ENCODE peak calls at places on chromosomes 7 and 10, in six cellular contexts. One of them, this sample, is unnamed.

GRCh38 chr10:105857284-105858264 is 1216.5 kb downstream of the SORCS3 start:
- DNase-seq in stomach: no peak
- DNase-seq in psoas muscle: no peak
- DNase-seq in heart left ventricle: no peak
- DNase-seq in ovary: no peak
- DNase-seq in substantia nigra: no peak
- DNase-seq in this sample: no peak

GRCh38 chr10:111872591-111872990 is 311.0 kb downstream of the GPAM start:
- DNase-seq in stomach: no peak
- DNase-seq in psoas muscle: no peak
- DNase-seq in heart left ventricle: no peak
- DNase-seq in ovary: no peak
- DNase-seq in substantia nigra: no peak
- DNase-seq in this sample: no peak

GRCh38 chr10:14758451-14758850 is 16.2 kb downstream of the FAM107B start:
- DNase-seq in stomach: no peak
- DNase-seq in psoas muscle: no peak
- DNase-seq in heart left ventricle: no peak
- DNase-seq in ovary: no peak
- DNase-seq in substantia nigra: no peak
- DNase-seq in this sample: no peak

GRCh38 chr7:74012842-74013249 is 15.1 kb upstream of the ELN start:
- DNase-seq in stomach: no peak
- DNase-seq in psoas muscle: peak; percentile 40
- DNase-seq in heart left ventricle: no peak
- DNase-seq in ovary: no peak
- DNase-seq in substantia nigra: no peak
- DNase-seq in this sample: no peak

GRCh38 chr7:27071622-27072390 is 24.0 kb downstream of the HOXA1 start:
- DNase-seq in stomach: no peak
- DNase-seq in psoas muscle: no peak
- DNase-seq in heart left ventricle: no peak
- DNase-seq in ovary: no peak
- DNase-seq in substantia nigra: no peak
- DNase-seq in this sample: no peak

GRCh38 chr7:28732037-28732869 is 225.9 kb downstream of the TRIL start:
- DNase-seq in stomach: no peak
- DNase-seq in psoas muscle: no peak
- DNase-seq in heart left ventricle: no peak
- DNase-seq in ovary: peak; percentile 39
- DNase-seq in substantia nigra: no peak
- DNase-seq in this sample: no peak

GRCh38 chr10:106499448-106499847 is 665.1 kb downstream of the SORCS1 start:
- DNase-seq in stomach: no peak
- DNase-seq in psoas muscle: no peak
- DNase-seq in heart left ventricle: no peak
- DNase-seq in ovary: no peak
- DNase-seq in substantia nigra: no peak
- DNase-seq in this sample: no peak

GRCh38 chr10:50248057-50248456 is 3.3 kb downstream of the ASAH2 start:
- DNase-seq in stomach: no peak
- DNase-seq in psoas muscle: no peak
- DNase-seq in heart left ventricle: no peak
- DNase-seq in ovary: no peak
- DNase-seq in substantia nigra: no peak
- DNase-seq in this sample: no peak

GRCh38 chr10:88157981-88158465 is 294.6 kb downstream of the PTEN start:
- DNase-seq in stomach: no peak
- DNase-seq in psoas muscle: no peak
- DNase-seq in heart left ventricle: no peak
- DNase-seq in ovary: no peak
- DNase-seq in substantia nigra: no peak
- DNase-seq in this sample: peak; percentile 33

GRCh38 chr7:24573008-24573553 is at the start of gene PALS2:
- DNase-seq in stomach: peak; percentile 76
- DNase-seq in psoas muscle: peak; percentile 78
- DNase-seq in heart left ventricle: peak; percentile 65
- DNase-seq in ovary: peak; percentile 86
- DNase-seq in substantia nigra: peak; percentile 57
- DNase-seq in this sample: peak; percentile 63

DNA sequence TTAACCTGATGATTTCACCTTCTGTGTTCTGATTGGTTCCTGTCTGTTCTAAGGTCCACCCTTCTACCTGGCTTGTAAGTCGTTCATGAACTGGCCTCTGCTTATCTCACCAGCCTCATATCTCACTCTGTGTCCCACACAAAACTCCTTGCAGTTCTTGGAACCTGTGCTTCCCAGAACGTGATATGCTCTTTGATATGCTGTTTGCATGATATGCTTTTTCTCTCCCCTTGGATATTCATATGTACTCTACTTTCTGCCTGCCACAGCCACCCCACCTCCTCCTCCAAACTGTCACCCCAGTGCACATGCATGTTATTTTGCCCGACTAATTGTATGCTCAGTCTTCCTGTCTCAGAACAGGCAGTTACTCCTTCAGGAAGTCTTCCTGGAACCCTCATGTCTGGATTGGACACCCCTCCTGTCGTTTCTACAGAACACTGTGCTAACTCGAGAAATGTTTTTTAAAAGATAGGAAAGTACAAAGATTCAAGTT is 1.9 kb upstream of the ITPRIP start:
- DNase-seq in stomach: no peak
- DNase-seq in psoas muscle: no peak
- DNase-seq in heart left ventricle: no peak
- DNase-seq in ovary: no peak
- DNase-seq in substantia nigra: no peak
- DNase-seq in this sample: no peak
- H3K27ac ChIP-seq in stomach: peak overlapping the region; percentile 95
- H3K27ac ChIP-seq in psoas muscle: peak overlapping the region; percentile 97
- H3K27ac ChIP-seq in heart left ventricle: peak overlapping the region; percentile 100
- H3K27ac ChIP-seq in ovary: peak overlapping the region; percentile 97
- H3K27ac ChIP-seq in substantia nigra: no peak overlapping the region
- H3K27ac ChIP-seq in this sample: peak overlapping the region; percentile 97

GRCh38 chr10:93356516-93356915 is 125.6 kb downstream of the MYOF start:
- DNase-seq in stomach: no peak
- DNase-seq in psoas muscle: no peak
- DNase-seq in heart left ventricle: no peak
- DNase-seq in ovary: no peak
- DNase-seq in substantia nigra: no peak
- DNase-seq in this sample: no peak

GRCh38 chr10:93352638-93353383 is 129.3 kb downstream of the MYOF start:
- DNase-seq in stomach: no peak
- DNase-seq in psoas muscle: no peak
- DNase-seq in heart left ventricle: no peak
- DNase-seq in ovary: no peak
- DNase-seq in substantia nigra: no peak
- DNase-seq in this sample: no peak

GRCh38 chr10:93357680-93358079 is 124.5 kb downstream of the MYOF start:
- DNase-seq in stomach: no peak
- DNase-seq in psoas muscle: no peak
- DNase-seq in heart left ventricle: no peak
- DNase-seq in ovary: no peak
- DNase-seq in substantia nigra: no peak
- DNase-seq in this sample: no peak
- H3K27ac ChIP-seq in stomach: no peak overlapping the region
- H3K27ac ChIP-seq in psoas muscle: no peak overlapping the region
- H3K27ac ChIP-seq in heart left ventricle: no peak overlapping the region
- H3K27ac ChIP-seq in ovary: no peak overlapping the region
- H3K27ac ChIP-seq in substantia nigra: no peak overlapping the region
- H3K27ac ChIP-seq in this sample: no peak overlapping the region

GRCh38 chr7:19110778-19111175 is 6.7 kb downstream of the TWIST1 start:
- DNase-seq in stomach: no peak
- DNase-seq in psoas muscle: no peak
- DNase-seq in heart left ventricle: no peak
- DNase-seq in ovary: no peak
- DNase-seq in substantia nigra: no peak
- DNase-seq in this sample: no peak

GRCh38 chr7:19107392-19108147 is 9.9 kb downstream of the TWIST1 start:
- DNase-seq in stomach: no peak
- DNase-seq in psoas muscle: peak; percentile 13
- DNase-seq in heart left ventricle: no peak
- DNase-seq in ovary: no peak
- DNase-seq in substantia nigra: no peak
- DNase-seq in this sample: no peak

GRCh38 chr7:19110026-19110777 is 7.2 kb downstream of the TWIST1 start:
- DNase-seq in stomach: no peak
- DNase-seq in psoas muscle: no peak
- DNase-seq in heart left ventricle: no peak
- DNase-seq in ovary: no peak
- DNase-seq in substantia nigra: no peak
- DNase-seq in this sample: no peak

GRCh38 chr7:19107142-19107391 is 10.4 kb downstream of the TWIST1 start:
- DNase-seq in stomach: no peak
- DNase-seq in psoas muscle: no peak
- DNase-seq in heart left ventricle: no peak
- DNase-seq in ovary: no peak
- DNase-seq in substantia nigra: no peak
- DNase-seq in this sample: no peak

GRCh38 chr7:19108985-19109946 is 8.2 kb downstream of the TWIST1 start:
- DNase-seq in stomach: no peak
- DNase-seq in psoas muscle: no peak
- DNase-seq in heart left ventricle: no peak
- DNase-seq in ovary: no peak
- DNase-seq in substantia nigra: no peak
- DNase-seq in this sample: no peak
- H3K27ac ChIP-seq in stomach: no peak overlapping the region
- H3K27ac ChIP-seq in psoas muscle: no peak overlapping the region
- H3K27ac ChIP-seq in heart left ventricle: no peak overlapping the region
- H3K27ac ChIP-seq in ovary: no peak overlapping the region
- H3K27ac ChIP-seq in substantia nigra: no peak overlapping the region
- H3K27ac ChIP-seq in this sample: no peak overlapping the region

DNA sequence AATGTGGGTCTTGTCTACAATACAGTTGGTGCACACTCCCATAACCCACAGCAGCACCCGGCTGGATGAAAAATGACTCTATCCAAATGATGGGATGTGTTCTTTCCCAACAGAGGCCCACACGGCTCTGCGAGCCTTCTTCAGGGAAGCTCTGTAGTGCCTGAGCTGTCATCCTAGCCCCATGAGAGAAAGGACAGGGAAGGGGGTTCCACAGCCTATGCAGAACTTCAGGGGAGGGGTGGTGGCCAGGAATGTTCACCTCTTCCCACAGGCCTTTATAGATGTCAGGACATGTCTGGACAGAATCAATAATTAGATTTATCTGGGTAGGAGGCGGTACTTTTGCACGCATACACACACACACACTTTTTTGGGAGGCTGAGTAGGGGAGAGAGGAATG is 109.0 kb downstream of the JCAD start:
- DNase-seq in stomach: no peak
- DNase-seq in psoas muscle: no peak
- DNase-seq in heart left ventricle: no peak
- DNase-seq in ovary: no peak
- DNase-seq in substantia nigra: no peak
- DNase-seq in this sample: no peak
- H3K27ac ChIP-seq in stomach: peak overlapping the region; percentile 70
- H3K27ac ChIP-seq in psoas muscle: no peak overlapping the region
- H3K27ac ChIP-seq in heart left ventricle: no peak overlapping the region
- H3K27ac ChIP-seq in ovary: no peak overlapping the region
- H3K27ac ChIP-seq in substantia nigra: no peak overlapping the region
- H3K27ac ChIP-seq in this sample: peak overlapping the region; percentile 99

DNA sequence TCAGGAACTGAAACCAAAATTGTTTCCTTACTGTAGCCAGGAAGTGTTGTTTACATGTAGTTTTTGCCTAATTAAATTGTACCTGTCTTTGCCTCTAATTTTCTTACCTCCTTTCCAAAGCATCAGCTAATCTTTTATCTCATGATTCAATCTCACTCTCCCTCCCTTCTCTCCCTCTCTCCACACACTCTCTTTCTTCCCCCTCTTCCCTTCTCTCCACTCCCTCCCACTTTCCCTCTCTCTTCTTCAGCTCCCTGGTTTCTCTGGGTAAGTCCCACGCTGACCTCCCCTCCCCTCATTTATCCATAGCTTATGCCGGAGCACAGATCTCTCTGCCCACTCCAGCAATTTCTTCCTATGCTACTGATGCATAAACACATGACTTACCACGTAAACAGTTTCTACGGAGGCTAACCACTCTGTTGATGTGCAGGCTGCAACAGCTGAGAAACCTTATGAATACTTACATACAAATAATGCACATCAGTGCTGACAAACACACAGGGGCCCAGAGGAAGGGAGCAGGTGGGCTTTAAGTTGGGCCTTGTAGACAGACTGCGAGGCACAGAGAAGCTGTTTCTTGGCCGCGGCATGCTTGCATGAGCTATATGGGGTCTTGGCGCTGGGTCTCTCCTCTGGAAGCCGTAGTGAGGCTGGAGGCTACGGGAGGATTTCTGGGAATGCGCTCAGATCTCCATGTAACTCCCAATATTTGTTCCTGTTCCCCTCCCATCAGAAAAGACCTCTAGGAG is 174.4 kb upstream of the PLXNA4 start:
- DNase-seq in stomach: no peak
- DNase-seq in psoas muscle: no peak
- DNase-seq in heart left ventricle: no peak
- DNase-seq in ovary: no peak
- DNase-seq in substantia nigra: no peak
- DNase-seq in this sample: no peak
- H3K27ac ChIP-seq in stomach: no peak overlapping the region
- H3K27ac ChIP-seq in psoas muscle: no peak overlapping the region
- H3K27ac ChIP-seq in heart left ventricle: no peak overlapping the region
- H3K27ac ChIP-seq in ovary: no peak overlapping the region
- H3K27ac ChIP-seq in substantia nigra: no peak overlapping the region
- H3K27ac ChIP-seq in this sample: no peak overlapping the region